ENCODE peak calls at places on chromosome 16, in four cellular contexts. Z, S, J and X are unnamed samples. For H3K9me3, the result is how much of the 10 kb centered on the place peaks cover.

GRCh38 chr16:19785512-19786130 is 67.5 kb downstream of the IQCK start:
- DNase-seq in S (peak), J (no peak), Z (no peak), X (no peak)

GRCh38 chr16:24993722-24994686 is 21.2 kb downstream of the ARHGAP17 start:
- DNase-seq in J (no peak), Z (no peak), S (no peak), X (no peak)

GRCh38 chr16:82231021-82231787 is 61.2 kb upstream of the MPHOSPH6 start:
- DNase-seq in S (no peak), Z (no peak), J (no peak), X (no peak)

GRCh38 chr16:65600046-65600445 is 478.2 kb upstream of the CDH11 start:
- DNase-seq in Z (no peak), S (no peak), J (no peak), X (no peak)

GRCh38 chr16:85362443-85362842 is 250.2 kb upstream of the CIBAR2 start:
- DNase-seq in J (no peak), Z (no peak), S (no peak), X (no peak)

GRCh38 chr16:75938818-75939217 is 212.5 kb upstream of the CPHXL start:
- DNase-seq in J (no peak), S (no peak), Z (no peak), X (no peak)

GRCh38 chr16:31694461-31694860 is 166.8 kb downstream of the AHSP start:
- DNase-seq in Z (no peak), J (no peak), S (no peak), X (no peak)

GRCh38 chr16:24174504-24174903 is 81.6 kb upstream of the CACNG3 start:
- DNase-seq in Z (no peak), J (no peak), S (no peak), X (no peak)

GRCh38 chr16:50765866-50766265 is 24.0 kb downstream of the CYLD start:
- DNase-seq in Z (no peak), J (no peak), S (no peak), X (no peak)

GRCh38 chr16:50763211-50763610 is 21.3 kb downstream of the CYLD start:
- DNase-seq in J (no peak), Z (no peak), S (no peak), X (no peak)

GRCh38 chr16:50765246-50765645 is 23.4 kb downstream of the CYLD start:
- DNase-seq in Z (no peak), S (no peak), J (no peak), X (no peak)

GRCh38 chr16:50771366-50771765 is 29.5 kb downstream of the CYLD start:
- DNase-seq in S (no peak), Z (no peak), J (no peak), X (no peak)

GRCh38 chr16:50767197-50767596 is 25.3 kb downstream of the CYLD start:
- DNase-seq in J (no peak), Z (peak), S (no peak), X (no peak)
- H3K9me3 ChIP-seq in J (under half), Z (under half), S (under half), X (under half)

GRCh38 chr16:817001-817906 is 16.7 kb upstream of the GNG13 start:
- DNase-seq in J (no peak), Z (no peak), S (no peak), X (no peak)
- H3K9me3 ChIP-seq in J (under half), Z (under half), S (under half), X (under half)

DNA sequence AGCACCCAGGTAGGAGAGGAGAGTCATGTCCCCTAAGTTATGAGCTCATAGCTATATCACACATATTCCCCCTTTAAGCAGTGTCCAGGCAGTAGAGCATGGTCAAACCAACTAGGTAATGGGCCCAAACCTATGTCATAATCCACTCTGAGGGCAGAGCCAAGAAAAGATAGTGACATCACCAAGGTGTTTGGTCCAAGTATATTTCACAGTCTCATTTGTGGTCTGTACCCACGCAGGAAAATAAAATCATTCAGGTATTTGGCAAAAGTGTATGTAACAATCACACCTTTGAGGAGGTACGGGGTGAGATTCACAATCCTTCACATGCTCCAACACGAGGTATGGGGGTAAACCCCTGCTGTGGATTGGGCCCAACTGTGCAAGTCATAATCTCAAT is 2112.8 kb downstream of the TP53TG3F start:
- DNase-seq in Z (no peak), S (no peak), J (no peak), X (no peak)
- H3K9me3 ChIP-seq in Z (under half), S (under half), J (under half), X (under half)

DNA sequence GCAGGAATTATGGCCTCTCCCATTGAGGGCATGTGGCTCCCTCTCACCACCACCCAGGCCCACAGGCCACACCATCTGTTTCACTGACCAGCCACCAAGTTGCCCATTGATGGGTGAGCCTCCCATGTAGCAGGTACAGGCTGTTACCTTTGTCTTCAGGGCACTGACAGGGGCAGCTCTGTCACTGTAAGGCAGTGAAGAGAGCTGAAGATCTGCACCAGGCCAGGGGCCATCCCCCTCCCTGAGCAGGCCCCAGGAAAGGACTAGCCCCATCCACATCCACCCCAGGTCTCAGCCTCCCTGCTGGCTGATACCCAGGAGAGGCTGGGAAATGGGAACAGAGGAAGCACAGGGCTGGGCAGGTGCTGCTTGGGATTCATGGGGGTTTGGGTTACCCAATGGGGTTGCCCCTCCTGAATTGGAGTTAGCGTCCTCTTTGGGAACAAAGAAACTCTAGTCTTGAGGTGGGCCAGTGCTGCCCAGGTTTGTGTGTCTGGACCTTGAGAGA is 1691.4 kb downstream of the TP53TG3F start:
- DNase-seq in J (no peak), S (no peak), Z (no peak), X (no peak)
- H3K9me3 ChIP-seq in J (under half), S (half or more), Z (under half), X (under half)